ENCODE peak calls at places on chromosome 21, in nine cellular contexts. S is endothelial cell, V is tibial nerve, K is brain microvascular endothelial cell, N is AG04449, Z is A549, M is nephron progenitor cell, T is psoas muscle, O is uterus. J is an unnamed sample.

GRCh38 chr21:45102391-45102932 is 28.1 kb downstream of the ADARB1 start:
- DNase-seq in Z (peak; percentile 59), N (no peak), O (no peak), M (no peak), T (no peak), K (peak; percentile 22), V (no peak), S (no peak), J (no peak)

GRCh38 chr21:45415943-45416611 is 11.1 kb downstream of the COL18A1 start:
- DNase-seq in N (no peak), Z (no peak), T (peak; percentile 6), O (no peak), M (no peak), S (no peak), V (no peak), K (no peak), J (no peak)

GRCh38 chr21:37006521-37007291 is at the start of gene RIPPLY3:
- DNase-seq in K (no peak), S (peak; percentile 52), N (no peak), O (no peak), M (peak; percentile 66), T (no peak), V (no peak), Z (peak; percentile 29), J (no peak)

GRCh38 chr21:46158666-46159300 is 3.4 kb upstream of the FTCD start:
- DNase-seq in T (no peak), V (no peak), S (no peak), M (no peak), N (no peak), Z (no peak), K (no peak), O (peak; percentile 7), J (no peak)

GRCh38 chr21:41254090-41254700 is 62.4 kb upstream of the FAM3B start:
- DNase-seq in K (no peak), M (no peak), S (no peak), Z (no peak), N (no peak), O (no peak), V (no peak), T (no peak), J (no peak)

GRCh38 chr21:44353200-44353970 is at the start of gene TRPM2:
- DNase-seq in O (no peak), V (peak; percentile 45), Z (no peak), K (no peak), S (no peak), M (no peak), T (peak; percentile 71), N (no peak), J (no peak)

GRCh38 chr21:31283025-31283424 is 61.0 kb downstream of the TIAM1 start:
- DNase-seq in N (no peak), T (no peak), M (no peak), S (no peak), Z (no peak), O (no peak), V (no peak), K (no peak), J (no peak)

GRCh38 chr21:16424331-16424749 is 694.6 kb downstream of the USP25 start:
- DNase-seq in V (no peak), T (no peak), N (no peak), K (peak; percentile 11), S (no peak), Z (peak; percentile 7), M (no peak), O (no peak), J (no peak)

GRCh38 chr21:34688145-34688544 is 19.4 kb downstream of the CLIC6 start:
- DNase-seq in T (no peak), V (no peak), S (peak; percentile 71), K (peak; percentile 36), Z (peak; percentile 18), M (no peak), O (no peak), N (no peak), J (no peak)
- TF ChIP-seq CTCF in T (no peak), V (no peak), S (peak; percentile 42), K (no peak), Z (peak; percentile 50), M (no peak), O (no peak), N (no peak), J (no peak)

DNA sequence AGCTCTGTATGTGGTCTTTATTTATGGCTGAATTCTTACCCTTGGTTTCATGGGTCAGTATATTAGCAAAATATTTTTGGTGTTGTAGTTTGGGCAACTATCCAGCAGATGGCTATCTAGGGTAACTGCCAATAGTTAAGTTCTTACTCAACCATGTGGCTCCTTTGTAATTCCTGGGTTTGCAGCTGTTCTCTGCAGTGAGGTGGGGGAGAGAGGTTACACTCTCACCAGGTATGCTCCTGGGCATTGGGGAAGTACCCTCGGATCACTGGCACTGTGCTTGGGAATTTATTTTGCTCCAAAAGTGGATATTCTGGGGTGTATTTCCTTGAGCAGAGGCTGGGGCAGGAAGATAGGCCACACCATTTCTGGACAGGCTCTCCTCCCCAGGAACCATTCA is 436.7 kb upstream of the TMPRSS15 start:
- DNase-seq in O (no peak), N (no peak), S (no peak), T (no peak), V (no peak), K (peak; percentile 50), M (no peak), Z (peak; percentile 16), J (no peak)
- TF ChIP-seq CTCF in O (no peak), N (no peak), S (peak; percentile 57), T (no peak), V (no peak), K (peak; percentile 53), M (no peak), Z (no peak), J (peak; percentile 40)

GRCh38 chr21:17513214-17514123 is 626 bp downstream of the CXADR start:
- DNase-seq in S (peak; percentile 37), V (no peak), T (no peak), K (peak; percentile 20), O (peak; percentile 23), Z (peak; percentile 21), M (peak; percentile 62), N (no peak), J (no peak)
- TF ChIP-seq CTCF in S (no peak), V (no peak), T (no peak), K (no peak), O (no peak), Z (no peak), M (no peak), N (no peak), J (no peak)

GRCh38 chr21:26717146-26717739 is 128.0 kb downstream of the ADAMTS1 start:
- DNase-seq in V (no peak), T (no peak), S (no peak), N (no peak), K (no peak), M (no peak), Z (peak; percentile 4), O (no peak), J (no peak)

GRCh38 chr21:26719750-26720149 is 125.5 kb downstream of the ADAMTS1 start:
- DNase-seq in M (no peak), V (no peak), K (no peak), T (peak; percentile 71), N (no peak), O (no peak), S (no peak), Z (no peak), J (no peak)

GRCh38 chr21:26715116-26715515 is 130.1 kb downstream of the ADAMTS1 start:
- DNase-seq in Z (no peak), S (no peak), N (no peak), O (no peak), M (no peak), V (no peak), K (no peak), T (no peak), J (no peak)

GRCh38 chr21:26710155-26710554 is 135.1 kb downstream of the ADAMTS1 start:
- DNase-seq in N (no peak), V (no peak), M (no peak), T (no peak), O (no peak), K (no peak), S (no peak), Z (no peak), J (no peak)

GRCh38 chr21:26715878-26716506 is 129.2 kb downstream of the ADAMTS1 start:
- DNase-seq in O (peak; percentile 33), S (peak; percentile 74), M (peak; percentile 58), V (peak; percentile 52), T (no peak), Z (peak; percentile 23), N (no peak), K (peak; percentile 51), J (no peak)
- TF ChIP-seq CTCF in O (peak; percentile 57), S (peak; percentile 81), M (peak; percentile 80), V (peak; percentile 62), T (peak; percentile 84), Z (peak; percentile 34), N (peak; percentile 86), K (peak; percentile 92), J (peak; percentile 92)

DNA sequence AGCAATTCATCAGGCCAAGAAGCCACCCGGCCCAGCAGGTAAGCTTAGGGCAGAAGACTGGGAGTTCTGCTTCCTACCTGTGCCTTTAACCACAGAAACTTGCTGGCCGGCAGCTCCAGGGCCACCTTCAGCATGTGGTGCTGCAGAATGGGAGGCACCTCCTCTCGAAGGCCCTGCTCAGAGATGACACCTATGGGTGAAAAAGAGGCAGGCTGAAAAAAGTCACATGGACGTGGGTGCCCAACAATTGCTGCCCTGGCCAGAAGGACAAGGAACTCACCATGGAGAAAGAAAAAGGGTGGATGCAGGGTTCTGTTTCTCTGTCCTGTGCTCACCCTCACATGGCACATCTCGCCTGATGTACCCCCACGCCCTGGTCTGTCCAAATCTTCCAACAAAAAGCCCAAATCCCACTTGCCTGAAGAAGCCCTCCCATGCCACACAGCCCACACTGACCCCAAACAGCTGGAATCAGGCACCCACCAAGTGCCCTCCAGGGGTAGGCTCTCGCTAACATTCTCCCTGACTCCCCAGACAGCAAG is 33.0 kb downstream of the URB1 start:
- DNase-seq in S (no peak), N (no peak), K (no peak), T (no peak), Z (peak; percentile 43), O (no peak), M (no peak), V (no peak), J (no peak)
- TF ChIP-seq CTCF in S (no peak), N (no peak), K (peak; percentile 53), T (no peak), Z (no peak), O (peak; percentile 9), M (no peak), V (peak; percentile 17), J (peak; percentile 47)

DNA sequence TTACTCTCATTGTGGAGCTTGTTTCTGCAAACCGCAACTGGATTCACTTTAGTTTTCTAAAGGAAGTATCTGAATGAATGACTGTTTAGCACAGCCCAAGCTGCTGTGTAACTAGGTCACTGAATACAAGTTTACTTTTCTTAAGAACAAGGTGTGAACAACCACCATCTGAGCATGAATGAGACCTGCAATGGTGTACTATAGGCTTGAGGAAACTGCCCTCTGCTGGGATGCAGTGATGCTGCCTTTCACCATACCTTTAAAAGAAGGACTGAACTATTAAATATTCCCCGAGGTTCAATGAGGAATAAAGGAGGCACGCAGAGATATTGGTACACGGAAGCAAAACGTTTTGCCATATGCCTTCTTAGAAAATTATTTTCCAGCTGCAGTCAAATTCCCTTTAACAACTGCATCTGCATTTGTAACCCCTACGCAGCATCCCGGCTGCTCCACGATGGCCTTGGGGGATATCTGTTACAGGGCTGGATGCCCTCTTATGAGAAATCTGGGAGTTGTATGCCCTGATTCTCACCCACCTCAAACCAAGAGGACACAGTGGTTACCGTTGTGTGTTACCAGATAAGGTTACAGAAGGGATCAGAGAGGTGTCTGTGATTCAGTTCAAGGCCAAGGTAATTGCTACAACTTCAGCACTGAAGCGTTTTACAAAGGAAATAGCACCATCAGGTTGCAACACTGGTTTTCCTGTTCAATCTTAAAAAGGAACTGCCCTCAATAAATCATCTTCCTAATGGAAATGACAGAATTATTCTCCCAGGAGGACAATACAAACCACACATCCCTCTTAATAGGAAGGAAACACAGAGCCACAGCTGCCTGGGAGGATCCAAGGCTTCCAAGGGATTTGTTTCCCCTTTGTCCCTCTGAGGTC is 470.5 kb downstream of the LTN1 start:
- DNase-seq in K (peak; percentile 47), N (no peak), S (peak; percentile 22), O (peak; percentile 30), Z (no peak), T (no peak), M (no peak), V (no peak), J (peak; percentile 6)
- TF ChIP-seq CTCF in K (peak; percentile 75), N (peak; percentile 75), S (no peak), O (peak; percentile 30), Z (no peak), T (no peak), M (no peak), V (peak; percentile 26), J (peak; percentile 70)

J was measured in epithelial cell of proximal tubule.